ENCODE peak calls at places on chromosomes 3 and 15, in four cellular contexts. One of them, this sample, is unnamed.

GRCh38 chr3:47016934-47017435 is 37.5 kb downstream of the NBEAL2 start:
- DNase-seq in upper lobe of right lung: no peak
- DNase-seq in heart left ventricle: no peak
- DNase-seq in psoas muscle: no peak
- DNase-seq in this sample: no peak

GRCh38 chr3:13149331-13150203 is 76.3 kb upstream of the IQSEC1 start:
- DNase-seq in psoas muscle: no peak
- DNase-seq in heart left ventricle: no peak
- DNase-seq in upper lobe of right lung: peak
- DNase-seq in this sample: no peak

GRCh38 chr15:69730281-69731235 is 277.9 kb downstream of the RPLP1 start:
- DNase-seq in psoas muscle: no peak
- DNase-seq in heart left ventricle: no peak
- DNase-seq in upper lobe of right lung: no peak
- DNase-seq in this sample: no peak

GRCh38 chr3:121976727-121977126 is 45.3 kb downstream of the ILDR1 start:
- DNase-seq in psoas muscle: no peak
- DNase-seq in upper lobe of right lung: no peak
- DNase-seq in heart left ventricle: no peak
- DNase-seq in this sample: no peak

GRCh38 chr3:8843347-8843746 is 73.9 kb upstream of the OXTR start:
- DNase-seq in upper lobe of right lung: no peak
- DNase-seq in psoas muscle: no peak
- DNase-seq in heart left ventricle: no peak
- DNase-seq in this sample: no peak

GRCh38 chr3:37907906-37908305 is 46.2 kb downstream of the CTDSPL start:
- DNase-seq in psoas muscle: no peak
- DNase-seq in upper lobe of right lung: no peak
- DNase-seq in heart left ventricle: no peak
- DNase-seq in this sample: no peak

GRCh38 chr3:72563690-72564370 is 284.4 kb downstream of the SHQ1 start:
- DNase-seq in upper lobe of right lung: no peak
- DNase-seq in psoas muscle: no peak
- DNase-seq in heart left ventricle: no peak
- DNase-seq in this sample: no peak

GRCh38 chr3:124664804-124665203 is 65.4 kb upstream of the UMPS start:
- DNase-seq in heart left ventricle: no peak
- DNase-seq in psoas muscle: no peak
- DNase-seq in upper lobe of right lung: no peak
- DNase-seq in this sample: no peak

GRCh38 chr3:60603860-60604259 is 647.4 kb downstream of the FHIT start:
- DNase-seq in upper lobe of right lung: no peak
- DNase-seq in heart left ventricle: no peak
- DNase-seq in psoas muscle: no peak
- DNase-seq in this sample: no peak

GRCh38 chr3:133506215-133506901 is 67.1 kb upstream of the CDV3 start:
- DNase-seq in upper lobe of right lung: no peak
- DNase-seq in psoas muscle: no peak
- DNase-seq in heart left ventricle: no peak
- DNase-seq in this sample: no peak

GRCh38 chr15:45653702-45654424 is 19.0 kb downstream of the SQOR start:
- DNase-seq in psoas muscle: no peak
- DNase-seq in upper lobe of right lung: no peak
- DNase-seq in heart left ventricle: no peak
- DNase-seq in this sample: no peak

GRCh38 chr3:64651791-64652241 is 36.0 kb downstream of the ADAMTS9 start:
- DNase-seq in heart left ventricle: no peak
- DNase-seq in psoas muscle: no peak
- DNase-seq in upper lobe of right lung: no peak
- DNase-seq in this sample: no peak

GRCh38 chr3:152636651-152637050 is 198.3 kb upstream of the P2RY1 start:
- DNase-seq in upper lobe of right lung: no peak
- DNase-seq in heart left ventricle: no peak
- DNase-seq in psoas muscle: no peak
- DNase-seq in this sample: no peak

GRCh38 chr15:101047301-101047781 is 128.2 kb downstream of the LRRK1 start:
- DNase-seq in heart left ventricle: no peak
- DNase-seq in upper lobe of right lung: peak
- DNase-seq in psoas muscle: no peak
- DNase-seq in this sample: no peak

GRCh38 chr3:25454411-25454927 is 26.4 kb downstream of the RARB start:
- DNase-seq in psoas muscle: no peak
- DNase-seq in heart left ventricle: no peak
- DNase-seq in upper lobe of right lung: no peak
- DNase-seq in this sample: no peak
- H3K27ac ChIP-seq in psoas muscle: peak
- H3K27ac ChIP-seq in heart left ventricle: peak
- H3K27ac ChIP-seq in upper lobe of right lung: peak
- H3K27ac ChIP-seq in this sample: no peak

DNA sequence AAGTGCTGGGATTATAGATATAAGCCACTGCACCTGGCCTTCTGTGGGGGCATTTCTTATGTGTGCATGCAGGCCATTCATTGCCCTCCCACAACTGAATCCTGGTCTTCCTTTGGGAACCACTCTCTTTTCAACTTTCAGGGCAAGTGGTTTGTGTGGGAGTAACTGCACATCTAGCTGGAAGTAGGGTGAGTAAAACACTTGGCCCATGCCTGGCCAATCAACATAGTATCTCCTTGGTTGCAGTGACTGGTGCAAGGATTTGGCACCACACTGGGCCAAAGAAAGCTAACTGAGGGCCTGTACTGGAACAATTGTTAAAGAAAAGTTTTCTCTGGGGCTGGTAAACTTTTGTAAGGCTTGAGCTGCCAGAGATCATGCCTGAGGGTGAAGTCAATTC is 189.2 kb upstream of the FEZF2 start:
- DNase-seq in psoas muscle: no peak
- DNase-seq in upper lobe of right lung: no peak
- DNase-seq in heart left ventricle: no peak
- DNase-seq in this sample: no peak
- H3K27ac ChIP-seq in psoas muscle: no peak
- H3K27ac ChIP-seq in upper lobe of right lung: no peak
- H3K27ac ChIP-seq in heart left ventricle: no peak
- H3K27ac ChIP-seq in this sample: no peak

GRCh38 chr3:196268270-196269163 is 19.0 kb downstream of the PCYT1A start:
- DNase-seq in upper lobe of right lung: no peak
- DNase-seq in psoas muscle: no peak
- DNase-seq in heart left ventricle: peak
- DNase-seq in this sample: no peak
- H3K27ac ChIP-seq in upper lobe of right lung: no peak
- H3K27ac ChIP-seq in psoas muscle: no peak
- H3K27ac ChIP-seq in heart left ventricle: no peak
- H3K27ac ChIP-seq in this sample: no peak

DNA sequence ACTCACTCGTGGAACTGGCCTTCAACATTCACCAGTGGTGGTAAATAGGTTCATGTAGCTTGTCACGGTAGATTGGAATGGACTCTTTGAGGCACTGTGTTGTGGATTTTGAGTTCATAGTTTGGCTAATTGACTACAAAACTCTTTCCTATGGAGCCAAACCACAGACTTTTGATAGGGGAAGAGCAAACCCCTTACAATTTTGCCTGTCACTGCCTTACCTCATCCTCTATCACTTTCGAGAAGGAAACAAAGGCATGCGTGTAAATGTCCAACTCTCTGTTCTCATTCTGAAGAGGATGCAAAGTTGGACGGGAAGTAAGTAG is 521.0 kb upstream of the MDFIC2 start:
- DNase-seq in psoas muscle: no peak
- DNase-seq in heart left ventricle: no peak
- DNase-seq in upper lobe of right lung: no peak
- DNase-seq in this sample: no peak
- H3K27ac ChIP-seq in psoas muscle: peak
- H3K27ac ChIP-seq in heart left ventricle: no peak
- H3K27ac ChIP-seq in upper lobe of right lung: no peak
- H3K27ac ChIP-seq in this sample: no peak

DNA sequence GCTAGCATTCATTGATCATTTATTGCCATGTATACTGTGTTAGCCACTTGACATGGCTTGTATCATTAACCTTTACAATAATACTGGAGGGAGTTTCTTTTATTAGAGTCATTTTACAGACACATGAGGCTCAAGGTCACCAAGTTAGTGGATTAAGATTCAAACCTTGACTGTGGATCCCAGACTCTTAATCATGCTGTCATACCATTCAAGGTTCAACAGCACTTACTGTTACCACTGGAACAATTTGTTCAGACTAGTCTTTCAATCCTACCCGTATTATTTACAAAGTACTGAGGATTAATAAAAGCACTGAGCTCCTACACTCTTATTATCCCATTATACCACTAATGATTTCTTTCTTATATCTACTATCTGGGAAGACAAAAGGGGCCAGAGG is 1.2 kb downstream of the COX17 start:
- DNase-seq in heart left ventricle: no peak
- DNase-seq in psoas muscle: no peak
- DNase-seq in upper lobe of right lung: no peak
- DNase-seq in this sample: no peak
- H3K27ac ChIP-seq in heart left ventricle: peak
- H3K27ac ChIP-seq in psoas muscle: peak
- H3K27ac ChIP-seq in upper lobe of right lung: peak
- H3K27ac ChIP-seq in this sample: peak

This sample was measured in substantia nigra.